ENCODE peak calls at places on chromosomes 2 and 18, in eight cellular contexts. One of them, this sample, is unnamed.

GRCh38 chr2:195580156-195580555 is 76.9 kb upstream of the SLC39A10 start:
- DNase-seq in epithelial cell of esophagus: no peak
- DNase-seq in HFF-Myc: no peak
- DNase-seq in stimulated activated naive B cell treated with anti-CD40 and anti-IgM and Interleukin-4, amounts not matched to agents 10 μg/mL and 1 μg/mL and 100 μg/mL, for 72 hours: no peak
- DNase-seq in activated naive CD4-positive, alpha-beta T cell: no peak
- DNase-seq in thoracic aorta: no peak
- DNase-seq in RKO: no peak
- DNase-seq in neuronal stem cell: no peak
- DNase-seq in this sample: no peak

GRCh38 chr18:45792551-45793294 is 32.8 kb upstream of the SIGLEC15 start:
- DNase-seq in epithelial cell of esophagus: peak; percentile 20
- DNase-seq in HFF-Myc: no peak
- DNase-seq in stimulated activated naive B cell treated with anti-CD40 and anti-IgM and Interleukin-4, amounts not matched to agents 10 μg/mL and 1 μg/mL and 100 μg/mL, for 72 hours: no peak
- DNase-seq in activated naive CD4-positive, alpha-beta T cell: no peak
- DNase-seq in thoracic aorta: no peak
- DNase-seq in RKO: no peak
- DNase-seq in neuronal stem cell: no peak
- DNase-seq in this sample: no peak

GRCh38 chr2:217263796-217264195 is 403.9 kb upstream of the TNP1 start:
- DNase-seq in epithelial cell of esophagus: no peak
- DNase-seq in HFF-Myc: no peak
- DNase-seq in stimulated activated naive B cell treated with anti-CD40 and anti-IgM and Interleukin-4, amounts not matched to agents 10 μg/mL and 1 μg/mL and 100 μg/mL, for 72 hours: no peak
- DNase-seq in activated naive CD4-positive, alpha-beta T cell: no peak
- DNase-seq in thoracic aorta: no peak
- DNase-seq in RKO: no peak
- DNase-seq in neuronal stem cell: no peak
- DNase-seq in this sample: no peak

GRCh38 chr2:188132385-188132784 is 159.3 kb upstream of the GULP1 start:
- DNase-seq in epithelial cell of esophagus: no peak
- DNase-seq in HFF-Myc: no peak
- DNase-seq in stimulated activated naive B cell treated with anti-CD40 and anti-IgM and Interleukin-4, amounts not matched to agents 10 μg/mL and 1 μg/mL and 100 μg/mL, for 72 hours: no peak
- DNase-seq in activated naive CD4-positive, alpha-beta T cell: no peak
- DNase-seq in thoracic aorta: no peak
- DNase-seq in RKO: no peak
- DNase-seq in neuronal stem cell: no peak
- DNase-seq in this sample: no peak

GRCh38 chr2:138193416-138194213 is 229.3 kb downstream of the HNMT start:
- DNase-seq in epithelial cell of esophagus: no peak
- DNase-seq in HFF-Myc: no peak
- DNase-seq in stimulated activated naive B cell treated with anti-CD40 and anti-IgM and Interleukin-4, amounts not matched to agents 10 μg/mL and 1 μg/mL and 100 μg/mL, for 72 hours: no peak
- DNase-seq in activated naive CD4-positive, alpha-beta T cell: no peak
- DNase-seq in thoracic aorta: no peak
- DNase-seq in RKO: no peak
- DNase-seq in neuronal stem cell: no peak
- DNase-seq in this sample: no peak

GRCh38 chr2:23381084-23381483 is 3.9 kb upstream of the KLHL29 start:
- DNase-seq in epithelial cell of esophagus: peak; percentile 96
- DNase-seq in HFF-Myc: peak; percentile 24
- DNase-seq in stimulated activated naive B cell treated with anti-CD40 and anti-IgM and Interleukin-4, amounts not matched to agents 10 μg/mL and 1 μg/mL and 100 μg/mL, for 72 hours: no peak
- DNase-seq in activated naive CD4-positive, alpha-beta T cell: peak; percentile 8
- DNase-seq in thoracic aorta: peak; percentile 49
- DNase-seq in RKO: peak; percentile 89
- DNase-seq in neuronal stem cell: no peak
- DNase-seq in this sample: peak; percentile 42

GRCh38 chr2:150133623-150134022 is 353.8 kb downstream of the RND3 start:
- DNase-seq in epithelial cell of esophagus: peak; percentile 98
- DNase-seq in HFF-Myc: peak; percentile 83
- DNase-seq in stimulated activated naive B cell treated with anti-CD40 and anti-IgM and Interleukin-4, amounts not matched to agents 10 μg/mL and 1 μg/mL and 100 μg/mL, for 72 hours: no peak
- DNase-seq in activated naive CD4-positive, alpha-beta T cell: no peak
- DNase-seq in thoracic aorta: no peak
- DNase-seq in RKO: peak; percentile 90
- DNase-seq in neuronal stem cell: no peak
- DNase-seq in this sample: peak; percentile 1

GRCh38 chr2:132623096-132623839 is 46.7 kb downstream of the LYPD1 start:
- DNase-seq in epithelial cell of esophagus: peak; percentile 18
- DNase-seq in HFF-Myc: no peak
- DNase-seq in stimulated activated naive B cell treated with anti-CD40 and anti-IgM and Interleukin-4, amounts not matched to agents 10 μg/mL and 1 μg/mL and 100 μg/mL, for 72 hours: no peak
- DNase-seq in activated naive CD4-positive, alpha-beta T cell: no peak
- DNase-seq in thoracic aorta: no peak
- DNase-seq in RKO: no peak
- DNase-seq in neuronal stem cell: no peak
- DNase-seq in this sample: no peak

GRCh38 chr2:66364495-66364992 is 70.4 kb upstream of the MEIS1 start:
- DNase-seq in epithelial cell of esophagus: peak; percentile 38
- DNase-seq in HFF-Myc: peak; percentile 87
- DNase-seq in stimulated activated naive B cell treated with anti-CD40 and anti-IgM and Interleukin-4, amounts not matched to agents 10 μg/mL and 1 μg/mL and 100 μg/mL, for 72 hours: no peak
- DNase-seq in activated naive CD4-positive, alpha-beta T cell: no peak
- DNase-seq in thoracic aorta: no peak
- DNase-seq in RKO: no peak
- DNase-seq in neuronal stem cell: no peak
- DNase-seq in this sample: no peak

GRCh38 chr2:55419236-55419513 is 481 bp downstream of the CCDC88A start:
- DNase-seq in epithelial cell of esophagus: peak; percentile 33
- DNase-seq in HFF-Myc: peak; percentile 16
- DNase-seq in stimulated activated naive B cell treated with anti-CD40 and anti-IgM and Interleukin-4, amounts not matched to agents 10 μg/mL and 1 μg/mL and 100 μg/mL, for 72 hours: peak; percentile 10
- DNase-seq in activated naive CD4-positive, alpha-beta T cell: no peak
- DNase-seq in thoracic aorta: no peak
- DNase-seq in RKO: peak; percentile 69
- DNase-seq in neuronal stem cell: no peak
- DNase-seq in this sample: peak; percentile 32

GRCh38 chr18:53508529-53508928 is 715.9 kb downstream of the MBD2 start:
- DNase-seq in epithelial cell of esophagus: no peak
- DNase-seq in HFF-Myc: no peak
- DNase-seq in stimulated activated naive B cell treated with anti-CD40 and anti-IgM and Interleukin-4, amounts not matched to agents 10 μg/mL and 1 μg/mL and 100 μg/mL, for 72 hours: no peak
- DNase-seq in activated naive CD4-positive, alpha-beta T cell: no peak
- DNase-seq in thoracic aorta: no peak
- DNase-seq in RKO: no peak
- DNase-seq in neuronal stem cell: no peak
- DNase-seq in this sample: no peak

GRCh38 chr18:13611616-13612110 is 114.7 kb downstream of the FAM210A start:
- DNase-seq in epithelial cell of esophagus: peak; percentile 6
- DNase-seq in HFF-Myc: no peak
- DNase-seq in stimulated activated naive B cell treated with anti-CD40 and anti-IgM and Interleukin-4, amounts not matched to agents 10 μg/mL and 1 μg/mL and 100 μg/mL, for 72 hours: peak; percentile 27
- DNase-seq in activated naive CD4-positive, alpha-beta T cell: no peak
- DNase-seq in thoracic aorta: no peak
- DNase-seq in RKO: no peak
- DNase-seq in neuronal stem cell: peak; percentile 17
- DNase-seq in this sample: peak; percentile 63

GRCh38 chr2:86221066-86221684 is 21.9 kb downstream of the MRPL35 start:
- DNase-seq in epithelial cell of esophagus: peak; percentile 66
- DNase-seq in HFF-Myc: no peak
- DNase-seq in stimulated activated naive B cell treated with anti-CD40 and anti-IgM and Interleukin-4, amounts not matched to agents 10 μg/mL and 1 μg/mL and 100 μg/mL, for 72 hours: peak; percentile 50
- DNase-seq in activated naive CD4-positive, alpha-beta T cell: peak; percentile 6
- DNase-seq in thoracic aorta: no peak
- DNase-seq in RKO: peak; percentile 18
- DNase-seq in neuronal stem cell: peak; percentile 50
- DNase-seq in this sample: peak; percentile 61

GRCh38 chr18:79882522-79883241 is 68.8 kb downstream of the SLC66A2 start:
- DNase-seq in epithelial cell of esophagus: no peak
- DNase-seq in HFF-Myc: no peak
- DNase-seq in stimulated activated naive B cell treated with anti-CD40 and anti-IgM and Interleukin-4, amounts not matched to agents 10 μg/mL and 1 μg/mL and 100 μg/mL, for 72 hours: no peak
- DNase-seq in activated naive CD4-positive, alpha-beta T cell: no peak
- DNase-seq in thoracic aorta: no peak
- DNase-seq in RKO: no peak
- DNase-seq in neuronal stem cell: no peak
- DNase-seq in this sample: no peak

GRCh38 chr2:63737085-63737701 is 104.5 kb upstream of the UGP2 start:
- DNase-seq in epithelial cell of esophagus: peak; percentile 95
- DNase-seq in HFF-Myc: no peak
- DNase-seq in stimulated activated naive B cell treated with anti-CD40 and anti-IgM and Interleukin-4, amounts not matched to agents 10 μg/mL and 1 μg/mL and 100 μg/mL, for 72 hours: no peak
- DNase-seq in activated naive CD4-positive, alpha-beta T cell: no peak
- DNase-seq in thoracic aorta: no peak
- DNase-seq in RKO: no peak
- DNase-seq in neuronal stem cell: no peak
- DNase-seq in this sample: no peak

GRCh38 chr2:85485815-85486214 is 53.2 kb upstream of the MAT2A start:
- DNase-seq in epithelial cell of esophagus: no peak
- DNase-seq in HFF-Myc: no peak
- DNase-seq in stimulated activated naive B cell treated with anti-CD40 and anti-IgM and Interleukin-4, amounts not matched to agents 10 μg/mL and 1 μg/mL and 100 μg/mL, for 72 hours: no peak
- DNase-seq in activated naive CD4-positive, alpha-beta T cell: no peak
- DNase-seq in thoracic aorta: no peak
- DNase-seq in RKO: no peak
- DNase-seq in neuronal stem cell: no peak
- DNase-seq in this sample: no peak

GRCh38 chr18:76610933-76611749 is 116.1 kb upstream of the ZNF516 start:
- DNase-seq in epithelial cell of esophagus: peak; percentile 81
- DNase-seq in HFF-Myc: no peak
- DNase-seq in stimulated activated naive B cell treated with anti-CD40 and anti-IgM and Interleukin-4, amounts not matched to agents 10 μg/mL and 1 μg/mL and 100 μg/mL, for 72 hours: no peak
- DNase-seq in activated naive CD4-positive, alpha-beta T cell: no peak
- DNase-seq in thoracic aorta: no peak
- DNase-seq in RKO: no peak
- DNase-seq in neuronal stem cell: no peak
- DNase-seq in this sample: no peak

GRCh38 chr2:56542213-56542612 is 358.4 kb downstream of the CCDC85A start:
- DNase-seq in epithelial cell of esophagus: no peak
- DNase-seq in HFF-Myc: no peak
- DNase-seq in stimulated activated naive B cell treated with anti-CD40 and anti-IgM and Interleukin-4, amounts not matched to agents 10 μg/mL and 1 μg/mL and 100 μg/mL, for 72 hours: no peak
- DNase-seq in activated naive CD4-positive, alpha-beta T cell: no peak
- DNase-seq in thoracic aorta: no peak
- DNase-seq in RKO: no peak
- DNase-seq in neuronal stem cell: no peak
- DNase-seq in this sample: no peak

GRCh38 chr2:128285329-128285931 is 33.2 kb downstream of the HS6ST1 start:
- DNase-seq in epithelial cell of esophagus: no peak
- DNase-seq in HFF-Myc: no peak
- DNase-seq in stimulated activated naive B cell treated with anti-CD40 and anti-IgM and Interleukin-4, amounts not matched to agents 10 μg/mL and 1 μg/mL and 100 μg/mL, for 72 hours: no peak
- DNase-seq in activated naive CD4-positive, alpha-beta T cell: no peak
- DNase-seq in thoracic aorta: no peak
- DNase-seq in RKO: no peak
- DNase-seq in neuronal stem cell: no peak
- DNase-seq in this sample: no peak

This sample was measured in HL-60.